ENCODE peak calls at places on chromosome 15, in seven cellular contexts. Y, Z, B, P, O, Q and G are unnamed samples.

GRCh38 chr15:76756371-76756770 is 148.8 kb downstream of the SCAPER start:
- DNase-seq in Z (no peak), Y (peak), Q (no peak), B (no peak), O (no peak), P (no peak), G (peak)

GRCh38 chr15:65835452-65835851 is 33.8 kb upstream of the RAB11A start:
- DNase-seq in Q (no peak), Y (no peak), O (no peak), P (no peak), Z (peak), B (no peak), G (no peak)

GRCh38 chr15:77568960-77569646 is 63.6 kb downstream of the LINGO1 start:
- DNase-seq in O (peak), B (no peak), Y (peak), Z (peak), Q (no peak), P (peak), G (peak)

GRCh38 chr15:48177383-48177874 is 666 bp downstream of the MYEF2 start:
- DNase-seq in O (peak), Z (peak), P (no peak), B (no peak), Q (peak), Y (peak), G (peak)

GRCh38 chr15:66961407-66961884 is 104.0 kb upstream of the SMAD3 start:
- DNase-seq in Y (peak), P (no peak), Q (no peak), B (peak), O (no peak), Z (peak), G (peak)

GRCh38 chr15:80480171-80480811 is 76.1 kb downstream of the ARNT2 start:
- DNase-seq in P (no peak), O (peak), Y (peak), B (no peak), Q (no peak), Z (peak), G (peak)

GRCh38 chr15:40287968-40288367 is 5.1 kb upstream of the ANKRD63 start:
- DNase-seq in O (no peak), B (no peak), P (no peak), Q (no peak), Y (no peak), Z (no peak), G (no peak)

GRCh38 chr15:33067456-33067855 is 127.1 kb downstream of the FMN1 start:
- DNase-seq in Z (peak), Q (no peak), P (no peak), B (no peak), O (peak), Y (peak), G (peak)

GRCh38 chr15:55824857-55825613 is 82.1 kb upstream of the PRTG start:
- DNase-seq in P (no peak), B (no peak), Y (no peak), O (peak), Q (no peak), Z (no peak), G (no peak)

GRCh38 chr15:62559049-62559733 is 394.1 kb upstream of the C2CD4B start:
- DNase-seq in P (no peak), Q (no peak), B (peak), O (no peak), Y (peak), Z (peak), G (peak)

GRCh38 chr15:62558640-62559039 is 393.6 kb upstream of the C2CD4B start:
- DNase-seq in Z (no peak), O (peak), P (no peak), Y (no peak), B (no peak), Q (no peak), G (no peak)

GRCh38 chr15:62564889-62565288 is 399.8 kb upstream of the C2CD4B start:
- DNase-seq in Q (no peak), Z (no peak), B (no peak), P (no peak), O (no peak), Y (no peak), G (no peak)

GRCh38 chr15:62561572-62561970 is 396.5 kb upstream of the C2CD4B start:
- DNase-seq in P (no peak), B (no peak), O (peak), Q (no peak), Z (no peak), Y (no peak), G (no peak)

DNA sequence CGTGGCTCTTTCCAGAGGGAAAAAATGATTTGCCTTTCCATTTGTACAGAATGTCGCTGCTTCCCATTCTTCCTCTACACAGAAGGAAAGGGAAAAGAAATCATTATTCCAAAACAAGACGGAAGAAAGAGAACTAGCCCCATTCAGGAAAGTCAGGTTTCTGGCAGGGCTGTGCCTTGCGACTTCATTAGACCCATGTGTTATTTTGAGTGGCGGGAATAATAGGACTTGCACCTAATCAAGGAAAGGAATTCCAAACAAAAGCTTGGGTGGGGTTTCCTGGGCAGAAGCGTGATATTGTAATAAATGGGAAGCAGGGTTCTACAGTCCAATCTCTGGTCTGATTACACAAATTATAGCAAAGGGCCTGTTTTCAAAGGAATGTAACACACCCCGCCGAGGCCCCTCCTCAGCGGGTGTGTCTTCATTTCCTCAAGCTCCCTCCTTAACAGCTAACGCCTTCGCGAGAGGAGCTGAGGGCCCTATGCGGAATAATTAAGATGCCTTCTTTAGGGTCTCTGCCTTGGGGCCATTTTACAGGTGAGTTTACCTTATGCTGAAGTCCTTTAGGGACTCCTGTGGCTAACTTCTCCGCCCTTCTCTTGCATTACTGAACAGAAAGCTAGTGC is 396.0 kb upstream of the C2CD4B start:
- DNase-seq in Y (no peak), P (no peak), Z (no peak), Q (no peak), O (peak), B (no peak), G (no peak)
- H3K4me3 ChIP-seq in Y (no peak), P (no peak), Z (no peak), Q (no peak), O (no peak), B (no peak), G (no peak)

DNA sequence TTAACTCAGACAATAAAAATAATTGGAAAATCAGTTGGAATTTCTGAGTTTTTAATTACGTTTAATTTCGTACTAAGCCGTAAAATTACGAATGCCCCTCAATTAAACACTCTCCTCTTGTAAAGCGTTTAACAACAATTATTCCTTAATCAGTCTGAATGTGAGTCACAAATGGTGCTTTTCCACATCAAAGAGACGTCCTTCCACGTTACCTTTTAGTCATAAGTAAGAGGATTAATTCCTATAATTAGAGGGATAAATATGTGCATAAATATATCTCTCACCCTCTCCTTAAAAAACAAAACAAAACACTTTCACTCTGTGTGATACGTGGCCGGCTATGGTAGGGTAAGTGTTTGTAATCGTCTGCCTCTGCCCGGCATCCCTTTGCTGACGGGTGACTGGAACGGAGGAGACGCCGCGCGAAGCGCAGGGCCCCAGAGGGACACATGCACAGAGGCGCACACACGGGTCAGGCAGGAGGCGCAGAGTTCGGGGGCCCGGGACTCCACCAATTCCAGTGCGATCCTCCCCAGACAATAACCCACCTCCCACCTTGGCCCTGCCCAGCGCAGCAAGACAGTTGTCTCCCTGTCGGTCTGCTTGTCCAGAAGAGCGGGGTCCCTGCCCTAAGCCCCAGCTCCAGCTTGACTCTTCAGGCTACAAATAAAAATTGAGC is 9.7 kb upstream of the MEIS2 start:
- DNase-seq in P (peak), Q (no peak), Y (peak), Z (no peak), O (peak), B (no peak), G (no peak)
- H3K4me3 ChIP-seq in P (peak), Q (no peak), Y (peak), Z (peak), O (peak), B (peak), G (no peak)

GRCh38 chr15:100897201-100897872 is 17.7 kb downstream of the ALDH1A3 start:
- DNase-seq in Z (no peak), P (no peak), Q (no peak), O (no peak), B (no peak), Y (no peak), G (no peak)
- H3K4me3 ChIP-seq in Z (no peak), P (no peak), Q (no peak), O (no peak), B (no peak), Y (no peak), G (no peak)

DNA sequence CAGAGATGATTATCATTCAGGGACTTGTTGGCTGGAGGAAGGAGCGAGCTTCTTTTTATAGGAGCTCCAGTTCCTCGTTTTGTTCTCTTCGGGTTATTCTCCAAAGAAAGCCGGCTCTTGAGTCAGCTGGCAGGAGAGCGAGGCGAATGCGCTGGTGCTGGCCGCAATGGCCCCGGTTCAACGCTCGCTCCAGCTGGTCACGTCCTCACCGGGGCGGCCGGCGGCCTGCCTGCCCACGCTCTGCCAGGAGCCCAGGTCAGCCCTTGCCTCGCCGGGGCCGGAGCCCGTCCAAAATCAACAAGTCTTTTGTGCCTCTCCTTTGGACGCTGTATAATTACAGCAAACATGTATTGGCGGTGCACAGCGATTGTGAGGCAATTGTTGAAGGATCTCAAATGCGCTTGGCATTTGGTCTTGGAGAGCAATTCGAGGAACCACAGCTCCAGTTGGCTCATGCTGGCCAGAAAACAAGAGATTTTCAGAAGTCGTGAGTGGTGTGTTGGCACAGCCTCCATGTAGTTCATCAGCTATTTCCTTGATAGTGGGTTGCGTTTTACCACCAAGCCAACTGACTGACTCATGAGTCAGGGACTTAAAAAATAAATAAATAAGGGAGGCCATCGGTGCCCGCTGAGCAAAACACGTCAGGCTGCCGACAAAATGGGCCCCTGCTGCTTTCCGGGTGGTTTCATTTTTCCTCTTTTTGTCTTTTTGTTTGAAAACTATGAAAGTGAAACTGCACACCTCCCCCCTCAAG is 288.5 kb downstream of the UACA start:
- DNase-seq in B (peak), Z (no peak), P (peak), Y (peak), Q (peak), O (no peak), G (peak)
- H3K4me3 ChIP-seq in B (peak), Z (no peak), P (no peak), Y (no peak), Q (peak), O (no peak), G (peak)

GRCh38 chr15:91022832-91023129 is 387 bp upstream of the VPS33B start:
- DNase-seq in Q (no peak), P (no peak), B (no peak), Y (no peak), Z (no peak), O (no peak), G (no peak)
- H3K4me3 ChIP-seq in Q (peak), P (peak), B (peak), Y (peak), Z (peak), O (peak), G (peak)

GRCh38 chr15:64568765-64569164 is 108.4 kb downstream of the ZNF609 start:
- DNase-seq in Y (no peak), Z (no peak), Q (no peak), O (no peak), P (no peak), B (no peak), G (no peak)
- H3K4me3 ChIP-seq in Y (no peak), Z (no peak), Q (no peak), O (no peak), P (no peak), B (no peak), G (no peak)